ENCODE peak calls at places on chromosomes 13 and 19, in eight cellular contexts. One of them, this sample, is unnamed.
A peak's percentile ranks its signal among the peaks of the same experiment; 100 is the strongest.

GRCh38 chr13:76226941-76227340 is 590.8 kb downstream of the LMO7 start:
- DNase-seq in astrocyte of the spinal cord: no peak
- DNase-seq in cardiac fibroblast: no peak
- DNase-seq in OCI-LY7: no peak
- DNase-seq in thoracic aorta: no peak
- DNase-seq in PC-3: no peak
- DNase-seq in fibroblast of lung: no peak
- DNase-seq in neural progenitor cell: no peak
- DNase-seq in this sample: peak; percentile 17

GRCh38 chr19:5692785-5693194 is 2.7 kb downstream of the RPL36 start:
- DNase-seq in astrocyte of the spinal cord: no peak
- DNase-seq in cardiac fibroblast: no peak
- DNase-seq in OCI-LY7: no peak
- DNase-seq in thoracic aorta: no peak
- DNase-seq in PC-3: no peak
- DNase-seq in fibroblast of lung: no peak
- DNase-seq in neural progenitor cell: no peak
- DNase-seq in this sample: no peak

GRCh38 chr13:103539265-103539664 is 473.0 kb upstream of the SLC10A2 start:
- DNase-seq in astrocyte of the spinal cord: no peak
- DNase-seq in cardiac fibroblast: no peak
- DNase-seq in OCI-LY7: no peak
- DNase-seq in thoracic aorta: no peak
- DNase-seq in PC-3: no peak
- DNase-seq in fibroblast of lung: no peak
- DNase-seq in neural progenitor cell: peak; percentile 78
- DNase-seq in this sample: no peak

GRCh38 chr13:70203661-70204229 is 95.5 kb upstream of the KLHL1 start:
- DNase-seq in astrocyte of the spinal cord: peak; percentile 3
- DNase-seq in cardiac fibroblast: peak; percentile 1
- DNase-seq in OCI-LY7: peak; percentile 59
- DNase-seq in thoracic aorta: no peak
- DNase-seq in PC-3: peak; percentile 26
- DNase-seq in fibroblast of lung: no peak
- DNase-seq in neural progenitor cell: peak; percentile 23
- DNase-seq in this sample: no peak

GRCh38 chr19:35757231-35757748 is 461 bp upstream of the HSPB6 start:
- DNase-seq in astrocyte of the spinal cord: peak; percentile 98
- DNase-seq in cardiac fibroblast: peak; percentile 96
- DNase-seq in OCI-LY7: no peak
- DNase-seq in thoracic aorta: peak; percentile 76
- DNase-seq in PC-3: peak; percentile 29
- DNase-seq in fibroblast of lung: peak; percentile 96
- DNase-seq in neural progenitor cell: peak; percentile 66
- DNase-seq in this sample: peak; percentile 99

GRCh38 chr19:54138777-54139256 is 1.3 kb downstream of the CNOT3 start:
- DNase-seq in astrocyte of the spinal cord: no peak
- DNase-seq in cardiac fibroblast: no peak
- DNase-seq in OCI-LY7: no peak
- DNase-seq in thoracic aorta: no peak
- DNase-seq in PC-3: no peak
- DNase-seq in fibroblast of lung: no peak
- DNase-seq in neural progenitor cell: no peak
- DNase-seq in this sample: no peak

GRCh38 chr19:32543107-32543900 is 37.7 kb upstream of the PDCD5 start:
- DNase-seq in astrocyte of the spinal cord: no peak
- DNase-seq in cardiac fibroblast: no peak
- DNase-seq in OCI-LY7: no peak
- DNase-seq in thoracic aorta: no peak
- DNase-seq in PC-3: peak; percentile 66
- DNase-seq in fibroblast of lung: peak; percentile 25
- DNase-seq in neural progenitor cell: no peak
- DNase-seq in this sample: peak; percentile 64

GRCh38 chr13:98144501-98145350 is 1.8 kb downstream of the FARP1 start:
- DNase-seq in astrocyte of the spinal cord: peak; percentile 60
- DNase-seq in cardiac fibroblast: peak; percentile 71
- DNase-seq in OCI-LY7: no peak
- DNase-seq in thoracic aorta: no peak
- DNase-seq in PC-3: peak; percentile 62
- DNase-seq in fibroblast of lung: peak; percentile 62
- DNase-seq in neural progenitor cell: peak; percentile 81
- DNase-seq in this sample: peak; percentile 79

GRCh38 chr13:31073859-31074718 is 87.6 kb downstream of the HSPH1 start:
- DNase-seq in astrocyte of the spinal cord: peak; percentile 18
- DNase-seq in cardiac fibroblast: peak; percentile 50
- DNase-seq in OCI-LY7: peak; percentile 96
- DNase-seq in thoracic aorta: no peak
- DNase-seq in PC-3: no peak
- DNase-seq in fibroblast of lung: peak; percentile 36
- DNase-seq in neural progenitor cell: peak; percentile 20
- DNase-seq in this sample: peak; percentile 70

GRCh38 chr13:74869846-74870245 is 612.1 kb downstream of the TBC1D4 start:
- DNase-seq in astrocyte of the spinal cord: no peak
- DNase-seq in cardiac fibroblast: peak; percentile 68
- DNase-seq in OCI-LY7: no peak
- DNase-seq in thoracic aorta: no peak
- DNase-seq in PC-3: peak; percentile 56
- DNase-seq in fibroblast of lung: peak; percentile 23
- DNase-seq in neural progenitor cell: no peak
- DNase-seq in this sample: peak; percentile 29

GRCh38 chr19:30884146-30884812 is 465.0 kb downstream of the TSHZ3 start:
- DNase-seq in astrocyte of the spinal cord: no peak
- DNase-seq in cardiac fibroblast: no peak
- DNase-seq in OCI-LY7: no peak
- DNase-seq in thoracic aorta: no peak
- DNase-seq in PC-3: no peak
- DNase-seq in fibroblast of lung: no peak
- DNase-seq in neural progenitor cell: no peak
- DNase-seq in this sample: no peak

GRCh38 chr13:110323172-110323851 is 16.2 kb downstream of the COL4A2 start:
- DNase-seq in astrocyte of the spinal cord: peak; percentile 96
- DNase-seq in cardiac fibroblast: peak; percentile 83
- DNase-seq in OCI-LY7: no peak
- DNase-seq in thoracic aorta: no peak
- DNase-seq in PC-3: peak; percentile 73
- DNase-seq in fibroblast of lung: peak; percentile 96
- DNase-seq in neural progenitor cell: no peak
- DNase-seq in this sample: peak; percentile 83

GRCh38 chr19:5083547-5083965 is 114.6 kb downstream of the KDM4B start:
- DNase-seq in astrocyte of the spinal cord: peak; percentile 18
- DNase-seq in cardiac fibroblast: no peak
- DNase-seq in OCI-LY7: no peak
- DNase-seq in thoracic aorta: no peak
- DNase-seq in PC-3: no peak
- DNase-seq in fibroblast of lung: no peak
- DNase-seq in neural progenitor cell: peak; percentile 48
- DNase-seq in this sample: peak; percentile 79

GRCh38 chr13:33639640-33640080 is 178.3 kb upstream of the RFC3 start:
- DNase-seq in astrocyte of the spinal cord: no peak
- DNase-seq in cardiac fibroblast: no peak
- DNase-seq in OCI-LY7: peak; percentile 25
- DNase-seq in thoracic aorta: no peak
- DNase-seq in PC-3: peak; percentile 39
- DNase-seq in fibroblast of lung: no peak
- DNase-seq in neural progenitor cell: no peak
- DNase-seq in this sample: no peak

GRCh38 chr13:24500977-24501376 is 11.6 kb downstream of the PARP4 start:
- DNase-seq in astrocyte of the spinal cord: peak; percentile 56
- DNase-seq in cardiac fibroblast: peak; percentile 81
- DNase-seq in OCI-LY7: no peak
- DNase-seq in thoracic aorta: no peak
- DNase-seq in PC-3: peak; percentile 60
- DNase-seq in fibroblast of lung: peak; percentile 87
- DNase-seq in neural progenitor cell: no peak
- DNase-seq in this sample: peak; percentile 31

GRCh38 chr19:20359933-20360720 is 193.1 kb downstream of the ZNF486 start:
- DNase-seq in astrocyte of the spinal cord: no peak
- DNase-seq in cardiac fibroblast: no peak
- DNase-seq in OCI-LY7: peak; percentile 45
- DNase-seq in thoracic aorta: no peak
- DNase-seq in PC-3: peak; percentile 4
- DNase-seq in fibroblast of lung: no peak
- DNase-seq in neural progenitor cell: peak; percentile 47
- DNase-seq in this sample: no peak
- TF ChIP-seq CTCF in astrocyte of the spinal cord: no peak
- TF ChIP-seq CTCF in cardiac fibroblast: no peak
- TF ChIP-seq CTCF in OCI-LY7: peak; percentile 87
- TF ChIP-seq CTCF in thoracic aorta: no peak
- TF ChIP-seq CTCF in PC-3: no peak
- TF ChIP-seq CTCF in fibroblast of lung: no peak
- TF ChIP-seq CTCF in neural progenitor cell: peak; percentile 63
- TF ChIP-seq CTCF in this sample: no peak

DNA sequence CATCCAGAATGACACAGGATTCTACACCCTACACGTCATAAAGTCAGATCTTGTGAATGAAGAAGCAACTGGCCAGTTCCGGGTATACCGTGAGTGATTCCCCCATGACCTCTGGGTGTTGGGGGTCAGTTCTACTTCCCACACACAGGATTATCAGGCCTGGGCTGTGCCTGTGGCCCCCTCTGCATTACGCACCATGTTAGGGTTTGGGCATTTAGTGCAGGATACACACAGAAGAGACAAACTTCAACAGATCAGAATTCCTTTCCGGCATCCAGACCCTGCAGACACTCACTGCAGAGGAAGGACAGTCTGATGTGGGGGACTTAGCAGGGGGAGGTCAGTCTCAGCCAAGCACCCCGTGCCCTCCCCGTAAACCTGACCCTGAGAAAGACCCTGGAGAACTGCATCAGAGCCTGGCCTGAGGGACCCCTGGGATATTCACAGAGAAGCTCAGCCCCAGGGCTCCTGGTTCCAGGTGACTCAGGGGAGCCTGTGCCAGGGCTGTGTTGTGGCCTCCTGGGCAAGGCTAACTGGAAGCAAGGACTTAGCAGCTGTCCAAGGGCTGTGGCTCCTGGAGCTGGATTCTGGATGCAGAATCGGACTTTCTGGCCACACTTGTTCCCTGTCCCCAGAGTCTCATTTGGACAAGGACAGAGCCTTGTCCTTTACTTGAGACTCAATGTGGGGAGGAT is 1.7 kb downstream of the CEACAM5 start:
- DNase-seq in astrocyte of the spinal cord: no peak
- DNase-seq in cardiac fibroblast: no peak
- DNase-seq in OCI-LY7: no peak
- DNase-seq in thoracic aorta: no peak
- DNase-seq in PC-3: no peak
- DNase-seq in fibroblast of lung: no peak
- DNase-seq in neural progenitor cell: no peak
- DNase-seq in this sample: no peak
- H3K4me3 ChIP-seq in astrocyte of the spinal cord: no peak overlapping the region
- H3K4me3 ChIP-seq in cardiac fibroblast: no peak overlapping the region
- H3K4me3 ChIP-seq in OCI-LY7: no peak overlapping the region
- H3K4me3 ChIP-seq in thoracic aorta: no peak overlapping the region
- H3K4me3 ChIP-seq in PC-3: no peak overlapping the region
- H3K4me3 ChIP-seq in fibroblast of lung: no peak overlapping the region
- H3K4me3 ChIP-seq in neural progenitor cell: no peak overlapping the region
- H3K4me3 ChIP-seq in this sample: no peak overlapping the region

GRCh38 chr13:27281420-27281819 is 10.8 kb downstream of the RASL11A start:
- DNase-seq in astrocyte of the spinal cord: no peak
- DNase-seq in cardiac fibroblast: no peak
- DNase-seq in OCI-LY7: no peak
- DNase-seq in thoracic aorta: no peak
- DNase-seq in PC-3: peak; percentile 30
- DNase-seq in fibroblast of lung: no peak
- DNase-seq in neural progenitor cell: no peak
- DNase-seq in this sample: no peak

GRCh38 chr13:27288397-27288796 is 17.8 kb downstream of the RASL11A start:
- DNase-seq in astrocyte of the spinal cord: no peak
- DNase-seq in cardiac fibroblast: no peak
- DNase-seq in OCI-LY7: no peak
- DNase-seq in thoracic aorta: no peak
- DNase-seq in PC-3: no peak
- DNase-seq in fibroblast of lung: no peak
- DNase-seq in neural progenitor cell: no peak
- DNase-seq in this sample: no peak

GRCh38 chr13:27280841-27281240 is 10.2 kb downstream of the RASL11A start:
- DNase-seq in astrocyte of the spinal cord: no peak
- DNase-seq in cardiac fibroblast: no peak
- DNase-seq in OCI-LY7: no peak
- DNase-seq in thoracic aorta: no peak
- DNase-seq in PC-3: no peak
- DNase-seq in fibroblast of lung: no peak
- DNase-seq in neural progenitor cell: no peak
- DNase-seq in this sample: no peak

GRCh38 chr13:27280009-27280646 is 9.5 kb downstream of the RASL11A start:
- DNase-seq in astrocyte of the spinal cord: peak; percentile 45
- DNase-seq in cardiac fibroblast: no peak
- DNase-seq in OCI-LY7: no peak
- DNase-seq in thoracic aorta: no peak
- DNase-seq in PC-3: peak; percentile 92
- DNase-seq in fibroblast of lung: no peak
- DNase-seq in neural progenitor cell: no peak
- DNase-seq in this sample: no peak

GRCh38 chr13:27283906-27284523 is 13.4 kb downstream of the RASL11A start:
- DNase-seq in astrocyte of the spinal cord: no peak
- DNase-seq in cardiac fibroblast: peak; percentile 39
- DNase-seq in OCI-LY7: peak; percentile 53
- DNase-seq in thoracic aorta: no peak
- DNase-seq in PC-3: peak; percentile 59
- DNase-seq in fibroblast of lung: no peak
- DNase-seq in neural progenitor cell: no peak
- DNase-seq in this sample: peak; percentile 47
- TF ChIP-seq CTCF in astrocyte of the spinal cord: peak; percentile 54
- TF ChIP-seq CTCF in cardiac fibroblast: peak; percentile 38
- TF ChIP-seq CTCF in OCI-LY7: peak; percentile 72
- TF ChIP-seq CTCF in thoracic aorta: peak; percentile 36
- TF ChIP-seq CTCF in PC-3: peak; percentile 66
- TF ChIP-seq CTCF in fibroblast of lung: peak; percentile 42
- TF ChIP-seq CTCF in neural progenitor cell: peak; percentile 14
- TF ChIP-seq CTCF in this sample: peak; percentile 61

GRCh38 chr13:45705145-45705695 is 3.1 kb downstream of the CBY2 start:
- DNase-seq in astrocyte of the spinal cord: no peak
- DNase-seq in cardiac fibroblast: no peak
- DNase-seq in OCI-LY7: no peak
- DNase-seq in thoracic aorta: no peak
- DNase-seq in PC-3: no peak
- DNase-seq in fibroblast of lung: no peak
- DNase-seq in neural progenitor cell: peak; percentile 66
- DNase-seq in this sample: no peak

GRCh38 chr13:45704211-45704739 is 2.2 kb downstream of the CBY2 start:
- DNase-seq in astrocyte of the spinal cord: no peak
- DNase-seq in cardiac fibroblast: no peak
- DNase-seq in OCI-LY7: no peak
- DNase-seq in thoracic aorta: no peak
- DNase-seq in PC-3: no peak
- DNase-seq in fibroblast of lung: no peak
- DNase-seq in neural progenitor cell: no peak
- DNase-seq in this sample: no peak

GRCh38 chr13:45702869-45703391 is 810 bp downstream of the CBY2 start:
- DNase-seq in astrocyte of the spinal cord: no peak
- DNase-seq in cardiac fibroblast: no peak
- DNase-seq in OCI-LY7: no peak
- DNase-seq in thoracic aorta: no peak
- DNase-seq in PC-3: no peak
- DNase-seq in fibroblast of lung: no peak
- DNase-seq in neural progenitor cell: no peak
- DNase-seq in this sample: no peak

GRCh38 chr13:45700971-45701900 is 884 bp upstream of the CBY2 start:
- DNase-seq in astrocyte of the spinal cord: no peak
- DNase-seq in cardiac fibroblast: no peak
- DNase-seq in OCI-LY7: no peak
- DNase-seq in thoracic aorta: no peak
- DNase-seq in PC-3: no peak
- DNase-seq in fibroblast of lung: no peak
- DNase-seq in neural progenitor cell: no peak
- DNase-seq in this sample: no peak

GRCh38 chr13:45702088-45702487 is at the start of gene CBY2:
- DNase-seq in astrocyte of the spinal cord: no peak
- DNase-seq in cardiac fibroblast: no peak
- DNase-seq in OCI-LY7: no peak
- DNase-seq in thoracic aorta: no peak
- DNase-seq in PC-3: no peak
- DNase-seq in fibroblast of lung: no peak
- DNase-seq in neural progenitor cell: no peak
- DNase-seq in this sample: no peak
- H3K4me3 ChIP-seq in astrocyte of the spinal cord: no peak within 1 kb of the TSS
- H3K4me3 ChIP-seq in cardiac fibroblast: no peak within 1 kb of the TSS
- H3K4me3 ChIP-seq in OCI-LY7: no peak within 1 kb of the TSS
- H3K4me3 ChIP-seq in thoracic aorta: no peak within 1 kb of the TSS
- H3K4me3 ChIP-seq in PC-3: no peak within 1 kb of the TSS
- H3K4me3 ChIP-seq in fibroblast of lung: no peak within 1 kb of the TSS
- H3K4me3 ChIP-seq in neural progenitor cell: no peak within 1 kb of the TSS
- H3K4me3 ChIP-seq in this sample: no peak within 1 kb of the TSS

This sample was measured in fibroblast of villous mesenchyme.